ENCODE peak calls at places on chromosomes 2 and 18, in seven cellular contexts. One of them, this sample, is unnamed.

GRCh38 chr2:26885651-26886329 is 37.9 kb downstream of the DPYSL5 start:
- DNase-seq in stomach: no peak
- DNase-seq in vagina: no peak
- DNase-seq in K562: no peak
- DNase-seq in endothelial cell of umbilical vein: no peak
- DNase-seq in transverse colon: no peak
- DNase-seq in spleen: no peak
- DNase-seq in this sample: no peak

GRCh38 chr2:126890962-126891450 is 7.7 kb upstream of the TEX51 start:
- DNase-seq in stomach: peak; percentile 16
- DNase-seq in vagina: no peak
- DNase-seq in K562: no peak
- DNase-seq in endothelial cell of umbilical vein: no peak
- DNase-seq in transverse colon: no peak
- DNase-seq in spleen: no peak
- DNase-seq in this sample: no peak

GRCh38 chr18:37721544-37722302 is 156.1 kb upstream of the CELF4 start:
- DNase-seq in stomach: no peak
- DNase-seq in vagina: peak; percentile 69
- DNase-seq in K562: no peak
- DNase-seq in endothelial cell of umbilical vein: no peak
- DNase-seq in transverse colon: no peak
- DNase-seq in spleen: no peak
- DNase-seq in this sample: no peak

GRCh38 chr2:64860321-64860751 is 128.9 kb upstream of the SLC1A4 start:
- DNase-seq in stomach: peak; percentile 25
- DNase-seq in vagina: no peak
- DNase-seq in K562: no peak
- DNase-seq in endothelial cell of umbilical vein: no peak
- DNase-seq in transverse colon: peak; percentile 27
- DNase-seq in spleen: peak; percentile 87
- DNase-seq in this sample: no peak

GRCh38 chr2:30862054-30862651 is 54.9 kb upstream of the CAPN13 start:
- DNase-seq in stomach: peak; percentile 71
- DNase-seq in vagina: no peak
- DNase-seq in K562: peak; percentile 57
- DNase-seq in endothelial cell of umbilical vein: peak; percentile 20
- DNase-seq in transverse colon: peak; percentile 49
- DNase-seq in spleen: no peak
- DNase-seq in this sample: no peak

GRCh38 chr2:18924905-18925691 is 335.7 kb upstream of the NT5C1B start:
- DNase-seq in stomach: no peak
- DNase-seq in vagina: no peak
- DNase-seq in K562: no peak
- DNase-seq in endothelial cell of umbilical vein: no peak
- DNase-seq in transverse colon: no peak
- DNase-seq in spleen: no peak
- DNase-seq in this sample: no peak

GRCh38 chr2:149441255-149441654 is 110.9 kb downstream of the LYPD6 start:
- DNase-seq in stomach: no peak
- DNase-seq in vagina: no peak
- DNase-seq in K562: no peak
- DNase-seq in endothelial cell of umbilical vein: no peak
- DNase-seq in transverse colon: no peak
- DNase-seq in spleen: no peak
- DNase-seq in this sample: no peak

GRCh38 chr2:12265646-12266045 is 451.1 kb upstream of the TRIB2 start:
- DNase-seq in stomach: no peak
- DNase-seq in vagina: no peak
- DNase-seq in K562: no peak
- DNase-seq in endothelial cell of umbilical vein: no peak
- DNase-seq in transverse colon: no peak
- DNase-seq in spleen: no peak
- DNase-seq in this sample: no peak

GRCh38 chr18:72726201-72726600 is 141.6 kb downstream of the NETO1 start:
- DNase-seq in stomach: no peak
- DNase-seq in vagina: no peak
- DNase-seq in K562: no peak
- DNase-seq in endothelial cell of umbilical vein: no peak
- DNase-seq in transverse colon: no peak
- DNase-seq in spleen: no peak
- DNase-seq in this sample: no peak

GRCh38 chr18:3211236-3211992 is 8.4 kb downstream of the MYOM1 start:
- DNase-seq in stomach: no peak
- DNase-seq in vagina: no peak
- DNase-seq in K562: no peak
- DNase-seq in endothelial cell of umbilical vein: no peak
- DNase-seq in transverse colon: no peak
- DNase-seq in spleen: no peak
- DNase-seq in this sample: no peak

GRCh38 chr2:217988840-217989204 is 14.0 kb downstream of the TNS1 start:
- DNase-seq in stomach: no peak
- DNase-seq in vagina: no peak
- DNase-seq in K562: no peak
- DNase-seq in endothelial cell of umbilical vein: no peak
- DNase-seq in transverse colon: no peak
- DNase-seq in spleen: no peak
- DNase-seq in this sample: no peak

GRCh38 chr18:69161383-69162028 is 239.2 kb upstream of the DOK6 start:
- DNase-seq in stomach: no peak
- DNase-seq in vagina: no peak
- DNase-seq in K562: no peak
- DNase-seq in endothelial cell of umbilical vein: no peak
- DNase-seq in transverse colon: no peak
- DNase-seq in spleen: no peak
- DNase-seq in this sample: no peak

GRCh38 chr18:61732854-61733253 is 160.0 kb downstream of the RNF152 start:
- DNase-seq in stomach: no peak
- DNase-seq in vagina: no peak
- DNase-seq in K562: no peak
- DNase-seq in endothelial cell of umbilical vein: no peak
- DNase-seq in transverse colon: no peak
- DNase-seq in spleen: no peak
- DNase-seq in this sample: no peak

GRCh38 chr2:190344275-190344827 is 962 bp downstream of the INPP1 start:
- DNase-seq in stomach: peak; percentile 48
- DNase-seq in vagina: no peak
- DNase-seq in K562: no peak
- DNase-seq in endothelial cell of umbilical vein: peak; percentile 54
- DNase-seq in transverse colon: peak; percentile 62
- DNase-seq in spleen: no peak
- DNase-seq in this sample: peak; percentile 72

GRCh38 chr2:210476194-210477128 is at the start of gene LANCL1:
- DNase-seq in stomach: peak; percentile 92
- DNase-seq in vagina: peak; percentile 96
- DNase-seq in K562: peak; percentile 91
- DNase-seq in endothelial cell of umbilical vein: peak; percentile 89
- DNase-seq in transverse colon: peak; percentile 93
- DNase-seq in spleen: peak; percentile 96
- DNase-seq in this sample: peak; percentile 95
- TF ChIP-seq POLR2A in stomach: peak; percentile 18
- TF ChIP-seq POLR2A in vagina: no peak
- TF ChIP-seq POLR2A in K562: peak; percentile 84
- TF ChIP-seq POLR2A in endothelial cell of umbilical vein: peak; percentile 68
- TF ChIP-seq POLR2A in transverse colon: peak; percentile 63
- TF ChIP-seq POLR2A in spleen: no peak
- TF ChIP-seq POLR2A in this sample: peak; percentile 58

GRCh38 chr18:58861353-58861752 is 3.3 kb upstream of the ZNF532 start:
- DNase-seq in stomach: no peak
- DNase-seq in vagina: no peak
- DNase-seq in K562: no peak
- DNase-seq in endothelial cell of umbilical vein: no peak
- DNase-seq in transverse colon: no peak
- DNase-seq in spleen: no peak
- DNase-seq in this sample: peak; percentile 39
- TF ChIP-seq POLR2AphosphoS5 in stomach: no peak
- TF ChIP-seq POLR2AphosphoS5 in vagina: no peak
- TF ChIP-seq POLR2AphosphoS5 in K562: no peak
- TF ChIP-seq POLR2AphosphoS5 in endothelial cell of umbilical vein: no peak
- TF ChIP-seq POLR2AphosphoS5 in transverse colon: no peak
- TF ChIP-seq POLR2AphosphoS5 in spleen: no peak
- TF ChIP-seq POLR2AphosphoS5 in this sample: no peak

DNA sequence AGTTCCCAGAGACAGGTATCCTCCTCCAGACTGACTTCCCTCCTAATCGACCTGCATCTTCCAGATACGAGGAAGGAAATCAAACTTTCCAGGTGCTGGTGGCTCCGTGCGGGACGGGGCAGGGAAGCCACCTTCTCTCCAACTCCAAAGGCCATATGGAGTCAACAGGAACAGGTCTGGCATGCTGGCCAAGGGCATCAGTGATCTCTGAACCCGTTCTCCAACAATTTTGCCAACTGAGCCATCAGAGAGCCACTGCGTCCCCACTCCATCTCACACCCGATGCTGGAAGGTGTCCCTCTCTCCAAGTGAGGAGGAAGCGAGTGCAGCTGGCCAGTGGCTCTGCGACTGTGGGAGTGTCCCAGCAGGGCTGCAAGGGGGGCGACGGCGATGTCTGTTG is 5.4 kb downstream of the EDAR start:
- DNase-seq in stomach: no peak
- DNase-seq in vagina: no peak
- DNase-seq in K562: no peak
- DNase-seq in endothelial cell of umbilical vein: no peak
- DNase-seq in transverse colon: no peak
- DNase-seq in spleen: no peak
- DNase-seq in this sample: no peak
- H3K27me3 ChIP-seq in stomach: no peaks in the 10 kb centered on the region
- H3K27me3 ChIP-seq in vagina: no peaks in the 10 kb centered on the region
- H3K27me3 ChIP-seq in K562: peaks cover 49% of the 10 kb centered on the region
- H3K27me3 ChIP-seq in endothelial cell of umbilical vein: peaks cover 21% of the 10 kb centered on the region
- H3K27me3 ChIP-seq in transverse colon: no peaks in the 10 kb centered on the region
- H3K27me3 ChIP-seq in spleen: peaks cover under 1% of the 10 kb centered on the region
- H3K27me3 ChIP-seq in this sample: no peaks in the 10 kb centered on the region

GRCh38 chr2:240237609-240238151 is 97.2 kb upstream of the OTOS start:
- DNase-seq in stomach: peak; percentile 69
- DNase-seq in vagina: peak; percentile 71
- DNase-seq in K562: no peak
- DNase-seq in endothelial cell of umbilical vein: peak; percentile 73
- DNase-seq in transverse colon: no peak
- DNase-seq in spleen: peak; percentile 62
- DNase-seq in this sample: peak; percentile 52
- TF ChIP-seq POLR2A in stomach: no peak
- TF ChIP-seq POLR2A in vagina: no peak
- TF ChIP-seq POLR2A in K562: no peak
- TF ChIP-seq POLR2A in endothelial cell of umbilical vein: no peak
- TF ChIP-seq POLR2A in transverse colon: no peak
- TF ChIP-seq POLR2A in spleen: no peak
- TF ChIP-seq POLR2A in this sample: no peak

DNA sequence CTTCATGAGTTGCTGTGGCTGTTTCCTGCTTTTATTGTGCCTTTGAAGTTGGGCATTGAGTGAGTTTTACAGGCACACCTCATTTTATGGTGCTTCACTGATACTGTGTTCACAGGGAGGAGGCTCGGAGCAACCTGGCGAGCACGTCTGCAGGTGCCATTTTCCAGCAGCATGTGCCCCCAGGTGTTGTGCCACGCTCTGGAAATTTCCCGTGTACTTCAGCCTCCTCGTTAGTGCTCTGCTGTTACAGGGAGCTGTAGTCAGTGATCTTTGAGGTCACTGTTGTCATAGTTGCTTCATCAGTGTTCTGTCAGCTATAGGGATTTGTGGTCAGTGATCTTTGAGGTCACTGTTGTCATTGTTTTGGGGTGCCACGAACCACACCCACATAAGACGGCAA is 20.1 kb downstream of the CTDP1 start:
- DNase-seq in stomach: no peak
- DNase-seq in vagina: no peak
- DNase-seq in K562: no peak
- DNase-seq in endothelial cell of umbilical vein: no peak
- DNase-seq in transverse colon: peak; percentile 65
- DNase-seq in spleen: peak; percentile 2
- DNase-seq in this sample: peak; percentile 39
- TF ChIP-seq POLR2AphosphoS5 in stomach: no peak
- TF ChIP-seq POLR2AphosphoS5 in vagina: no peak
- TF ChIP-seq POLR2AphosphoS5 in K562: no peak
- TF ChIP-seq POLR2AphosphoS5 in endothelial cell of umbilical vein: no peak
- TF ChIP-seq POLR2AphosphoS5 in transverse colon: peak; percentile 27
- TF ChIP-seq POLR2AphosphoS5 in spleen: no peak
- TF ChIP-seq POLR2AphosphoS5 in this sample: no peak

DNA sequence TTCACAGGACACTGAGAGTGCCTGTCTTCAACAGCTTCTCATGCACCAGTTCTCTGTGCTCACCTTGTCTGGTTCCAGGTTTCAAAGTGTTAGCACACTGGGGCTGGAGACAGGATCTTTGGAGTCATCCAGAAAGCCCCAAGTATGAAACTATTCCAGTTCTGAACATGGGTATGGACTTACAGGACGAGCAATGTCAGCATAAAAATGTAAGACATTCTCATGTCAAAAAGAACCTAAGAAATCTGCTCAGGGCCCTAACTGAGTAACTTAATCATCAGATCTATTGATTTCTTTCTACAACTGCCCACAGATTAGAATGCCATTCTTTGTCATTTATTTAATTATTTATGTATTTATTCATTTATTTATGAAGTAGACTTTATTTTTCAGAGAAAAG is 184.5 kb downstream of the AGPS start:
- DNase-seq in stomach: no peak
- DNase-seq in vagina: no peak
- DNase-seq in K562: no peak
- DNase-seq in endothelial cell of umbilical vein: no peak
- DNase-seq in transverse colon: no peak
- DNase-seq in spleen: no peak
- DNase-seq in this sample: no peak
- H3K27me3 ChIP-seq in stomach: no peaks in the 10 kb centered on the region
- H3K27me3 ChIP-seq in vagina: no peaks in the 10 kb centered on the region
- H3K27me3 ChIP-seq in K562: no peaks in the 10 kb centered on the region
- H3K27me3 ChIP-seq in endothelial cell of umbilical vein: no peaks in the 10 kb centered on the region
- H3K27me3 ChIP-seq in transverse colon: no peaks in the 10 kb centered on the region
- H3K27me3 ChIP-seq in spleen: no peaks in the 10 kb centered on the region
- H3K27me3 ChIP-seq in this sample: no peaks in the 10 kb centered on the region

GRCh38 chr2:197633109-197633657 is 42.2 kb downstream of the RFTN2 start:
- DNase-seq in stomach: no peak
- DNase-seq in vagina: no peak
- DNase-seq in K562: no peak
- DNase-seq in endothelial cell of umbilical vein: no peak
- DNase-seq in transverse colon: no peak
- DNase-seq in spleen: no peak
- DNase-seq in this sample: no peak
- TF ChIP-seq POLR2A in stomach: no peak
- TF ChIP-seq POLR2A in vagina: no peak
- TF ChIP-seq POLR2A in K562: no peak
- TF ChIP-seq POLR2A in endothelial cell of umbilical vein: no peak
- TF ChIP-seq POLR2A in transverse colon: no peak
- TF ChIP-seq POLR2A in spleen: no peak
- TF ChIP-seq POLR2A in this sample: no peak

This sample was measured in sigmoid colon.